ENCODE peak calls at places on chromosomes 1 and 21, in eight cellular contexts. F, U, V, L, X, W, J and G are unnamed samples.

GRCh38 chr1:1358433-1359201 is at the start of gene MXRA8:
- DNase-seq in F (peak), U (no peak), V (peak), L (no peak), X (peak), W (peak), J (no peak), G (no peak)

GRCh38 chr1:172885976-172886375 is 164.8 kb downstream of the TNFSF18 start:
- DNase-seq in F (no peak), U (no peak), V (no peak), L (no peak), X (no peak), W (no peak), J (no peak), G (no peak)

GRCh38 chr1:199725002-199725401 is 302.5 kb upstream of the NR5A2 start:
- DNase-seq in F (no peak), U (no peak), V (no peak), L (no peak), X (no peak), W (no peak), J (no peak), G (no peak)

GRCh38 chr1:214831956-214832355 is 229.0 kb downstream of the CENPF start:
- DNase-seq in F (no peak), U (no peak), V (no peak), L (no peak), X (no peak), W (no peak), J (no peak), G (no peak)

GRCh38 chr1:207058878-207059867 is 6.1 kb downstream of the PFKFB2 start:
- DNase-seq in F (no peak), U (no peak), V (no peak), L (no peak), X (no peak), W (no peak), J (no peak), G (no peak)

GRCh38 chr1:6623269-6623965 is 1.3 kb upstream of the THAP3 start:
- DNase-seq in F (no peak), U (no peak), V (no peak), L (no peak), X (no peak), W (no peak), J (no peak), G (no peak)

GRCh38 chr1:115165776-115166175 is 76.5 kb upstream of the TSPAN2 start:
- DNase-seq in F (no peak), U (no peak), V (no peak), L (no peak), X (no peak), W (no peak), J (no peak), G (no peak)

GRCh38 chr1:214241060-214241459 is 39.9 kb upstream of the SMYD2 start:
- DNase-seq in F (no peak), U (no peak), V (no peak), L (no peak), X (no peak), W (no peak), J (no peak), G (no peak)

GRCh38 chr1:3000671-3001470 is 20.4 kb upstream of the ACTRT2 start:
- DNase-seq in F (no peak), U (no peak), V (no peak), L (no peak), X (no peak), W (no peak), J (peak), G (no peak)

GRCh38 chr1:43979528-43980254 is 681 bp downstream of the B4GALT2 start:
- DNase-seq in F (peak), U (no peak), V (peak), L (no peak), X (peak), W (peak), J (no peak), G (peak)

GRCh38 chr1:153441238-153441755 is 19.2 kb downstream of the S100A7 start:
- DNase-seq in F (no peak), U (no peak), V (no peak), L (no peak), X (no peak), W (no peak), J (no peak), G (no peak)

GRCh38 chr1:115166531-115167091 is 77.3 kb upstream of the TSPAN2 start:
- DNase-seq in F (no peak), U (no peak), V (no peak), L (no peak), X (no peak), W (no peak), J (no peak), G (no peak)

GRCh38 chr1:47491341-47491753 is 53.5 kb downstream of the FOXD2 start:
- DNase-seq in F (no peak), U (no peak), V (no peak), L (no peak), X (no peak), W (no peak), J (no peak), G (no peak)

GRCh38 chr1:37549341-37549740 is 4.8 kb downstream of the SNIP1 start:
- DNase-seq in F (no peak), U (no peak), V (no peak), L (no peak), X (no peak), W (no peak), J (no peak), G (no peak)

GRCh38 chr1:150560576-150560975 is 11.4 kb downstream of the ADAMTSL4 start:
- DNase-seq in F (no peak), U (no peak), V (no peak), L (no peak), X (no peak), W (peak), J (no peak), G (no peak)

GRCh38 chr1:156052862-156053769 is 482 bp downstream of the UBQLN4 start:
- DNase-seq in F (peak), U (peak), V (peak), L (peak), X (peak), W (peak), J (peak), G (peak)

GRCh38 chr1:236868625-236869467 is 73.8 kb downstream of the MTR start:
- DNase-seq in F (no peak), U (peak), V (no peak), L (no peak), X (no peak), W (no peak), J (no peak), G (no peak)

GRCh38 chr1:53518775-53519174 is 59.6 kb downstream of the DMRTB1 start:
- DNase-seq in F (no peak), U (no peak), V (no peak), L (no peak), X (no peak), W (no peak), J (no peak), G (no peak)

GRCh38 chr1:203287109-203287893 is 18.0 kb upstream of the BTG2 start:
- DNase-seq in F (peak), U (peak), V (peak), L (peak), X (no peak), W (peak), J (no peak), G (no peak)

GRCh38 chr1:223853748-223854147 is 8.0 kb upstream of the TP53BP2 start:
- DNase-seq in F (no peak), U (no peak), V (no peak), L (no peak), X (no peak), W (no peak), J (no peak), G (no peak)

GRCh38 chr21:46096596-46096981 is 1.3 kb upstream of the COL6A2 start:
- DNase-seq in F (no peak), U (no peak), V (peak), L (no peak), X (peak), W (no peak), J (no peak), G (no peak)

GRCh38 chr1:21184266-21184665 is 7.6 kb upstream of the EIF4G3 start:
- DNase-seq in F (no peak), U (no peak), V (no peak), L (no peak), X (no peak), W (no peak), J (no peak), G (no peak)

GRCh38 chr1:198330982-198331620 is 174.3 kb downstream of the NEK7 start:
- DNase-seq in F (no peak), U (no peak), V (no peak), L (no peak), X (no peak), W (no peak), J (no peak), G (no peak)

GRCh38 chr1:169690489-169690888 is 20.9 kb downstream of the SELL start:
- DNase-seq in F (no peak), U (no peak), V (no peak), L (no peak), X (no peak), W (no peak), J (no peak), G (no peak)

GRCh38 chr1:180462099-180462498 is 40.3 kb downstream of the ACBD6 start:
- DNase-seq in F (no peak), U (no peak), V (no peak), L (no peak), X (no peak), W (no peak), J (no peak), G (no peak)

GRCh38 chr1:168372857-168373520 is 92.3 kb downstream of the TBX19 start:
- DNase-seq in F (no peak), U (no peak), V (no peak), L (no peak), X (peak), W (no peak), J (no peak), G (no peak)
- H3K27ac ChIP-seq in F (no peak), U (no peak), V (no peak), L (peak), X (peak), W (no peak), J (no peak), G (no peak)

DNA sequence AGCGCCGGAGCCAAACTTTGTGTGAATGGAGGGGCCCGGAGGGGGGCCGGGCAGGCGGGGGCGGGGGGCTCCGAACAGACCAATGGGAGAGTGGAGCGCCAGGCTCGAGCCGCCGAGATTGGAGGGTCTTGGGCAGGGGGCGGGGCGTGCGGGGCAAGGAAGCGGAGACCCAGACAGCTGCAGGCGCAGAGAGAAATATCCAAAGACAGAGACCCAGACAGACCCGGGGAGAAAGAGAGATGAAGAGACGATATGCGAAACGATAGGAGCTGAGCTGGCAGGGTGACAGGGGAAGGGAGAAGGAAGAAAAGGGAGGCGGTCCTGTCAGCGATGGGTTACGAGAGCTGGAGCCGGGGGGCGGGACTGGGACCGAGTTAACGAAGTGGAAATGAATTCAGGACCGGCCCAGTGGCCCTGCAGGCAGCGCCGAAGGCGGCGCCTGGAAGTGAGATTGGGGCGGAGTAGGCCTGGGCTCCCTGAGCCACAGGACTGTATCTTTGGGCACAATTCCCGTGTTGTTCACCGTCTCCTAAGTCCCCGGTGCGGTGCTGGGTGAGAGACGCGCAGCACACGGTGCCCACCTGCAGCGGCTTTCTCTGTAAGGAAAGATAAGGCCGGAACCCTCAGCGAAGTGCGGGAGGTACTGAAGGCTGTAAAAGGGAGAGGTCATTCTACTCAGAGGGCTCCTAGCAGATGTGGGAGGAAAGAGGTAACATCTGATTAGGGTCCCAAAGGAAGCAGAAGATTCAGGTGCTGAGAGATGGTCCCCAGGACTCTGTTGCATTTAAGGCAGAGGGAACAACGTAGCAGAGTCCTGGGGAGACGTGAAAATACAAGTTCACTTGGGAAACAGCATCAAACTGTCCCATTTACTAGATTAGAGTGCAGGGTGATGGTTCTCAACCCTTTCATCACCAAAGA is 543 bp upstream of the KCNJ10 start:
- DNase-seq in F (peak), U (peak), V (peak), L (peak), X (peak), W (peak), J (peak), G (peak)
- H3K27ac ChIP-seq in F (no peak), U (no peak), V (no peak), L (no peak), X (no peak), W (no peak), J (peak), G (peak)

GRCh38 chr1:85316324-85316723 is 39.9 kb upstream of the BCL10 start:
- DNase-seq in F (no peak), U (no peak), V (no peak), L (no peak), X (no peak), W (no peak), J (no peak), G (no peak)
- H3K27ac ChIP-seq in F (peak), U (no peak), V (no peak), L (no peak), X (no peak), W (no peak), J (no peak), G (no peak)

GRCh38 chr1:59750612-59751395 is 63.9 kb upstream of the HOOK1 start:
- DNase-seq in F (no peak), U (no peak), V (peak), L (no peak), X (peak), W (no peak), J (no peak), G (no peak)
- H3K27ac ChIP-seq in F (no peak), U (no peak), V (no peak), L (no peak), X (peak), W (no peak), J (no peak), G (peak)

GRCh38 chr1:40314721-40315238 is 2.3 kb downstream of the COL9A2 start:
- DNase-seq in F (no peak), U (no peak), V (no peak), L (no peak), X (no peak), W (no peak), J (peak), G (no peak)
- H3K27ac ChIP-seq in F (no peak), U (no peak), V (no peak), L (no peak), X (peak), W (no peak), J (peak), G (peak)